ENCODE peak calls at places on chromosomes 12 and 14, in six cellular contexts. S, P, Z, Q, O and D are unnamed samples.

GRCh38 chr14:39102265-39102968 is 618 bp downstream of the SEC23A start:
- DNase-seq in S (peak), P (no peak), Z (no peak), Q (peak), O (peak), D (no peak)

GRCh38 chr14:26808407-26808806 is 210.6 kb upstream of the NOVA1 start:
- DNase-seq in S (no peak), P (no peak), Z (no peak), Q (no peak), O (peak), D (no peak)

GRCh38 chr12:54974281-54974680 is 10.3 kb downstream of the TESPA1 start:
- DNase-seq in S (no peak), P (no peak), Z (no peak), Q (no peak), O (no peak), D (no peak)

GRCh38 chr12:15157200-15157599 is 64.0 kb downstream of the RERG start:
- DNase-seq in S (no peak), P (no peak), Z (no peak), Q (no peak), O (peak), D (no peak)

GRCh38 chr14:70952485-70952884 is 45.2 kb downstream of the PCNX1 start:
- DNase-seq in S (no peak), P (no peak), Z (no peak), Q (no peak), O (no peak), D (no peak)

GRCh38 chr12:124739953-124740561 is 123.6 kb downstream of the SCARB1 start:
- DNase-seq in S (no peak), P (no peak), Z (no peak), Q (no peak), O (no peak), D (no peak)

GRCh38 chr14:37637341-37637740 is 41.9 kb downstream of the TTC6 start:
- DNase-seq in S (no peak), P (no peak), Z (no peak), Q (no peak), O (no peak), D (no peak)

GRCh38 chr14:68283378-68284123 is 464.0 kb downstream of the RAD51B start:
- DNase-seq in S (no peak), P (no peak), Z (peak), Q (peak), O (no peak), D (no peak)

GRCh38 chr12:8742501-8742900 is 44.7 kb downstream of the RIMKLB start:
- DNase-seq in S (no peak), P (no peak), Z (no peak), Q (no peak), O (peak), D (no peak)

GRCh38 chr12:126428769-126429168 is 1363.5 kb downstream of the AACS start:
- DNase-seq in S (no peak), P (no peak), Z (no peak), Q (no peak), O (no peak), D (no peak)

GRCh38 chr12:66776974-66777373 is 98.1 kb upstream of the GRIP1 start:
- DNase-seq in S (no peak), P (no peak), Z (no peak), Q (no peak), O (no peak), D (no peak)

GRCh38 chr12:53345486-53346195 is 9.5 kb upstream of the SP7 start:
- DNase-seq in S (no peak), P (no peak), Z (peak), Q (peak), O (peak), D (no peak)

GRCh38 chr14:74856366-74856765 is 19.6 kb downstream of the PROX2 start:
- DNase-seq in S (no peak), P (no peak), Z (no peak), Q (peak), O (no peak), D (peak)

GRCh38 chr12:124780336-124780735 is 83.3 kb downstream of the SCARB1 start:
- DNase-seq in S (no peak), P (no peak), Z (no peak), Q (no peak), O (no peak), D (no peak)

GRCh38 chr12:57755454-57756372 is 810 bp downstream of the MARCHF9 start:
- DNase-seq in S (peak), P (no peak), Z (no peak), Q (peak), O (no peak), D (no peak)

GRCh38 chr12:45948546-45948945 is 41.8 kb downstream of the SCAF11 start:
- DNase-seq in S (no peak), P (no peak), Z (no peak), Q (no peak), O (no peak), D (no peak)

GRCh38 chr14:36346052-36346451 is 25.6 kb upstream of the MBIP start:
- DNase-seq in S (no peak), P (no peak), Z (no peak), Q (no peak), O (no peak), D (no peak)

GRCh38 chr14:105857223-105857815 is 330.9 kb downstream of the TMEM121 start:
- DNase-seq in S (no peak), P (no peak), Z (no peak), Q (no peak), O (no peak), D (no peak)

GRCh38 chr14:53947452-53948180 is 9.0 kb downstream of the BMP4 start:
- DNase-seq in S (no peak), P (no peak), Z (peak), Q (no peak), O (no peak), D (no peak)

GRCh38 chr14:39673141-39674133 is 241.2 kb upstream of the FBXO33 start:
- DNase-seq in S (no peak), P (no peak), Z (no peak), Q (no peak), O (no peak), D (no peak)

GRCh38 chr14:95287176-95287754 is 32.4 kb downstream of the CLMN start:
- DNase-seq in S (no peak), P (peak), Z (no peak), Q (no peak), O (no peak), D (no peak)

GRCh38 chr14:61365667-61366194 is 44.4 kb downstream of the PRKCH start:
- DNase-seq in S (no peak), P (no peak), Z (no peak), Q (no peak), O (peak), D (no peak)

GRCh38 chr14:104776481-104776880 is 19.1 kb downstream of the AKT1 start:
- DNase-seq in S (no peak), P (no peak), Z (no peak), Q (no peak), O (no peak), D (no peak)

GRCh38 chr14:105173145-105173544 is 4.6 kb upstream of the JAG2 start:
- DNase-seq in S (no peak), P (no peak), Z (no peak), Q (no peak), O (no peak), D (no peak)

GRCh38 chr14:104800600-104801283 is at the start of gene ZBTB42:
- DNase-seq in S (peak), P (peak), Z (no peak), Q (peak), O (peak), D (no peak)

GRCh38 chr12:104317538-104318210 is 14.1 kb downstream of the EID3 start:
- DNase-seq in S (no peak), P (no peak), Z (no peak), Q (no peak), O (no peak), D (no peak)